ENCODE peak calls at places on chromosomes 12 and 14, in four cellular contexts. One of them, this sample, is unnamed.
A peak's percentile ranks its signal among the peaks of the same experiment; 100 is the strongest.

GRCh38 chr14:77529963-77530362 is 31.3 kb upstream of the ISM2 start:
- DNase-seq in HCT116: no peak
- DNase-seq in K562: no peak
- DNase-seq in HepG2: no peak
- DNase-seq in this sample: no peak

GRCh38 chr14:93045965-93046695 is 69.6 kb downstream of the ITPK1 start:
- DNase-seq in HCT116: peak; percentile 28
- DNase-seq in K562: peak; percentile 75
- DNase-seq in HepG2: no peak
- DNase-seq in this sample: peak; percentile 85

GRCh38 chr12:42617622-42618021 is 28.1 kb upstream of the PRICKLE1 start:
- DNase-seq in HCT116: peak; percentile 22
- DNase-seq in K562: no peak
- DNase-seq in HepG2: no peak
- DNase-seq in this sample: no peak

GRCh38 chr14:68630611-68631013 is 162.3 kb downstream of the ZFP36L1 start:
- DNase-seq in HCT116: no peak
- DNase-seq in K562: no peak
- DNase-seq in HepG2: peak; percentile 51
- DNase-seq in this sample: no peak

GRCh38 chr12:505221-505620 is 45.5 kb downstream of the B4GALNT3 start:
- DNase-seq in HCT116: no peak
- DNase-seq in K562: no peak
- DNase-seq in HepG2: no peak
- DNase-seq in this sample: no peak

GRCh38 chr14:51650721-51651387 is 856 bp upstream of the FRMD6 start:
- DNase-seq in HCT116: no peak
- DNase-seq in K562: peak; percentile 8
- DNase-seq in HepG2: no peak
- DNase-seq in this sample: peak; percentile 36

GRCh38 chr12:131897875-131898274 is 3.5 kb downstream of the ULK1 start:
- DNase-seq in HCT116: no peak
- DNase-seq in K562: no peak
- DNase-seq in HepG2: no peak
- DNase-seq in this sample: no peak

GRCh38 chr12:57079821-57080220 is 1.2 kb upstream of the NEMP1 start:
- DNase-seq in HCT116: no peak
- DNase-seq in K562: peak; percentile 18
- DNase-seq in HepG2: no peak
- DNase-seq in this sample: no peak

GRCh38 chr14:76753799-76754198 is 7.5 kb upstream of the VASH1 start:
- DNase-seq in HCT116: no peak
- DNase-seq in K562: no peak
- DNase-seq in HepG2: no peak
- DNase-seq in this sample: peak; percentile 2

GRCh38 chr12:46725332-46725731 is 100.5 kb downstream of the SLC38A4 start:
- DNase-seq in HCT116: no peak
- DNase-seq in K562: no peak
- DNase-seq in HepG2: no peak
- DNase-seq in this sample: no peak

GRCh38 chr14:104600141-104600643 is 4.4 kb downstream of the TMEM179 start:
- DNase-seq in HCT116: no peak
- DNase-seq in K562: no peak
- DNase-seq in HepG2: no peak
- DNase-seq in this sample: peak; percentile 94

DNA sequence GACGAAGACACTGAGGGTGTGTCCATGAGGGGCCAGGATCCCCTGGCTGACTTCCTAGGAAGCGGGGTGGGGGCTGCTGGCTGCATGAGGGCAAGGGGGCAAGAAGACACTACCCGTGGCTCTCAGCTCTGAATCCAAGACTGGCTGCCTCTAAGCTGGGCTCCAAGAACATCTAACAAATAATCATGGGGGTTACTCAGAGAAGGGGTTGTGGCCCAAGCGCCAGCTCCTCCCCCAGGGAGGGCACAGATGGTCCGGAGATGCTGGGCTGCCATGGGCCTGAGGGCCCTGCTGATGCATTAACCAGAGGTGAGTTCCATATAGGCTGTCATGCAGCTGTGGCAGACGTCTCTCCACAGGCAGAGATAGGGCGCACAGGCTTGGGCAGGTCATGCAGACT is 14.3 kb downstream of the SYNDIG1L start:
- DNase-seq in HCT116: no peak
- DNase-seq in K562: no peak
- DNase-seq in HepG2: no peak
- DNase-seq in this sample: no peak
- TF ChIP-seq MAX in HCT116: no peak
- TF ChIP-seq MAX in K562: no peak
- TF ChIP-seq MAX in HepG2: no peak
- TF ChIP-seq MAX in this sample: no peak

GRCh38 chr12:2739832-2740641 is 54.7 kb upstream of the FKBP4 start:
- DNase-seq in HCT116: no peak
- DNase-seq in K562: peak; percentile 12
- DNase-seq in HepG2: peak; percentile 32
- DNase-seq in this sample: peak; percentile 46
- TF ChIP-seq ELF1 in HCT116: no peak
- TF ChIP-seq ELF1 in K562: no peak
- TF ChIP-seq ELF1 in HepG2: no peak
- TF ChIP-seq ELF1 in this sample: no peak

DNA sequence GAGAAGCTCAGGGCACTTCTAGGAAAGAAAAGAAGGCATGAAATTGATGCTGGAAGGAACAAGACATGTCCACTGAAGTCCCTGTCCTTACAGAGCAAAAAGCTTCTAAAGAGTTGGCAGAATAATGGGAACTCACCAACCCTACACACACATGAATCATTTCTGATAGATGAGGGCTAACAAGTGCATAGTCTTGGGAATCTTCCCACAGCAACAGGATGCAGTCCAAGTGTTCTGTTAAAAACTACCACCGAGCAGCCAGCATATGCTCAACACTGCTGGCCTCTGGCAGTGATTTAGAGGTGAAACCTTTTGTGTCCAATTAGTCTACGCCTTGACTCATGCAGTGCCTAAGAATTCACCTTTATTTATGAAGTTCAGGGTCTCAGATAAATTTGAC is 44.9 kb downstream of the RHOJ start:
- DNase-seq in HCT116: no peak
- DNase-seq in K562: no peak
- DNase-seq in HepG2: no peak
- DNase-seq in this sample: no peak
- TF ChIP-seq MAX in HCT116: no peak
- TF ChIP-seq MAX in K562: no peak
- TF ChIP-seq MAX in HepG2: no peak
- TF ChIP-seq MAX in this sample: no peak

GRCh38 chr12:15423629-15424028 is 101.3 kb downstream of the PTPRO start:
- DNase-seq in HCT116: no peak
- DNase-seq in K562: no peak
- DNase-seq in HepG2: no peak
- DNase-seq in this sample: no peak
- TF ChIP-seq ELF1 in HCT116: no peak
- TF ChIP-seq ELF1 in K562: no peak
- TF ChIP-seq ELF1 in HepG2: no peak
- TF ChIP-seq ELF1 in this sample: no peak

DNA sequence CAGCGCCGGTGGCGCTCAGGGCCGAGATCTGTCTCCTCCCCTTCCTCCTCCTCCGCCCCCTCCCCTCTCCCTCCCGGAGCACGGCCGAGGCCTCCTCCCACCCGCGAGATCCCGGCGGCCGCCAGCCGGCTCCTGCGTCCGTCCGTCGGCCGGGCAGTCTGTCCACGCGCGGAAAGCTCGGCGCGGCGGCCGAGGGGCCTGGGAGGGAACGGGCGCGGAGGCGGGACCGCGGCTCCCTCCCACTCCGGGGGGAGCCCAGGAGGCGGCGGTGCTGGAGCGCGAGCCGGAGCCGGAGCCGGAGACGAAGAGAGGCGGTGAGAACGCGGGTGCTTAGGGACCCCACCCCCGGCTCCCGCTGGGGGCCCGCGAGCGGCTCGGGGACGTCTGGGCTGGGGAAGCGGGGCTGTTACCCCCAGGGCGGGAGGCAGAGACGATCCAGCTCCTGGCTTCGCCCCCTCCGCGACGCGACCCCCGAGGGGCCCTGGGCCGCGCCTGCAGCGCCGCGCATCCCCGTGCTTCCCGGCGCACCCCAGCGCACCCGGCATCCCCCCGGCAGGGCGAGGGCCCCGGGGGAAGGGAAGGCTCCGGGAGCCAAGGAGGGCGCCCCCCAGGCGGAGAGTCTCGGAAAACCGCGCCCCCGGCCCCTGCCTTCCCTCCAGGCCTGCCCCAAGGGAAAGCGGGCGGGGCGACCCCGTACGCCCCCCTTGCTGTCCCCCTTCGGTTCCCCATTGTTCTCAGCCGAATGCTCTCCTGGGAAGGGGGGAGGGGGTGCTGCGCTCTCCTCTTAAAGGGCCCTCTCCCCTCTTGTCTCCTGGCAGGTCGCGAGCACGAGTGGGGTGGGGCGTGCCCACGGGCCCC is at the start of gene DTX1:
- DNase-seq in HCT116: no peak
- DNase-seq in K562: no peak
- DNase-seq in HepG2: no peak
- DNase-seq in this sample: peak; percentile 88
- TF ChIP-seq MAX in HCT116: no peak
- TF ChIP-seq MAX in K562: no peak
- TF ChIP-seq MAX in HepG2: no peak
- TF ChIP-seq MAX in this sample: no peak

DNA sequence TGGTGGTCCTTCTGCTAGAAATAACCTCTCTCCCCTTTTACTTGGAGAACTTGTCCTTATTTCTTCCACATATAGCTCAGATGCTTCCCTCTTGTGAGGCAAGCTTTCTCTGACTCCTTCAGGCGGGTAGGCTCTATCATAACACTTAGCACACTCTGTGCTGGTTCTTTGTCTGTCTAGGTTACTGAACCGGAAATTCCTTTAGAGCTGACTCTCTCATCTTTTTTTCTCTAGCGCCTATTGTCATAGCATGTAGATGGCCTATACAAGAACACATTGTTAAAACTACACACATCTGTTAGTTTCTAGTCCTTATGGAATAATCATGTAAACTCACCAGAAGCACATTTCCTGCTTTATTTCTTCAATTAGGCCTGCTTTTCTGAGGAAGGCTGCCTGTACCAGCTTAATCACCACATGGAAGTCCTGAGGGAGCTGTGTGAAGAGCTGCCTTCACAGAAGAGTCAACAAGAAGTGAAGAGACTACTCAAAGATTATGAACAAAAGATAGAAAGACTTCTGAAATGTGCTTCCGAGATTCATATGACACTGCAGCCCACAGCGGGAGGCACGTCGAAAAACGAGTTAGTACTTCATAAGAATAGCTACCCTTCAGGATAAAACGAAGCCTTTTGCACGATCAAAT is 143.9 kb downstream of the SYNE2 start:
- DNase-seq in HCT116: no peak
- DNase-seq in K562: no peak
- DNase-seq in HepG2: no peak
- DNase-seq in this sample: no peak
- TF ChIP-seq ELF1 in HCT116: no peak
- TF ChIP-seq ELF1 in K562: no peak
- TF ChIP-seq ELF1 in HepG2: no peak
- TF ChIP-seq ELF1 in this sample: no peak

GRCh38 chr12:110576504-110576903 is 6.6 kb downstream of the PPTC7 start:
- DNase-seq in HCT116: no peak
- DNase-seq in K562: no peak
- DNase-seq in HepG2: no peak
- DNase-seq in this sample: no peak

GRCh38 chr12:110578522-110579238 is 4.4 kb downstream of the PPTC7 start:
- DNase-seq in HCT116: peak; percentile 88
- DNase-seq in K562: no peak
- DNase-seq in HepG2: no peak
- DNase-seq in this sample: no peak

GRCh38 chr12:110575326-110575725 is 7.8 kb downstream of the PPTC7 start:
- DNase-seq in HCT116: no peak
- DNase-seq in K562: no peak
- DNase-seq in HepG2: peak; percentile 97
- DNase-seq in this sample: no peak

GRCh38 chr12:110577717-110578521 is 5.2 kb downstream of the PPTC7 start:
- DNase-seq in HCT116: peak; percentile 97
- DNase-seq in K562: peak; percentile 34
- DNase-seq in HepG2: no peak
- DNase-seq in this sample: no peak

DNA sequence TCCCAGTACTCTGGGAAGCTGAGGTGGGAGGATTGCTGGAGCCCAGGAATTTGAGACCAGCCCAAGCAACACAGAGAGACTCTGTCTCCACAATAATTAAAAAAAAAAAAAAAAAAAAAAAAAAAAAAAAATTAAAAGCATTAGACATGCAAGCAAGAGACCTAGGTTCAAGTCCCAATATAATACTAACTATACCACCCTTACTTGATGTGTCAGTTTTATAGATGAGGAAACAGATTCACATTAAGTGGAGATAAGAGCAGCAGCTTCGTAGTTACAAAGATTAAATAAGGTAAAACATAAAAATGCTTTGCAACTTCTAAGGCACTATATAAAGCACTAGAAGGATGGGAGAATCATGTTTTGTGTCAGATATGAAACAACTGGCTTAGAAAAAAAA is 9.1 kb downstream of the PPTC7 start:
- DNase-seq in HCT116: no peak
- DNase-seq in K562: no peak
- DNase-seq in HepG2: no peak
- DNase-seq in this sample: no peak
- TF ChIP-seq MAX in HCT116: no peak
- TF ChIP-seq MAX in K562: no peak
- TF ChIP-seq MAX in HepG2: no peak
- TF ChIP-seq MAX in this sample: no peak